ENCODE peak calls at places on chromosomes 2 and 18, in ten cellular contexts. E is GM12865, Z is retinal pigment epithelial cell, D is mammary epithelial cell, B is psoas muscle, X is neural crest cell, N is nephron progenitor cell, P is foreskin fibroblast, L is IMR-90, C is bronchial epithelial cell. Y is an unnamed sample.

GRCh38 chr2:148978736-148979135 is 59.8 kb upstream of the LYPD6B start:
- DNase-seq in E (no peak), Z (no peak), D (no peak), B (no peak), X (no peak), N (no peak), P (no peak), L (no peak), C (no peak), Y (peak; percentile 19)

GRCh38 chr2:27369471-27370025 is 590 bp downstream of the EIF2B4 start:
- DNase-seq in E (no peak), Z (no peak), D (peak; percentile 51), B (peak; percentile 71), X (no peak), N (no peak), P (peak; percentile 39), L (peak; percentile 50), C (peak; percentile 45), Y (no peak)

GRCh38 chr2:226790436-226790835 is 9.2 kb downstream of the IRS1 start:
- DNase-seq in E (no peak), Z (no peak), D (no peak), B (no peak), X (no peak), N (no peak), P (no peak), L (peak; percentile 29), C (no peak), Y (peak; percentile 28)

GRCh38 chr2:47230418-47230817 is 75.3 kb upstream of the STPG4 start:
- DNase-seq in E (no peak), Z (no peak), D (peak; percentile 9), B (peak; percentile 69), X (no peak), N (no peak), P (no peak), L (peak; percentile 29), C (no peak), Y (peak; percentile 43)

GRCh38 chr2:28606986-28607441 is 111.2 kb downstream of the PLB1 start:
- DNase-seq in E (no peak), Z (no peak), D (no peak), B (no peak), X (no peak), N (peak; percentile 35), P (no peak), L (peak; percentile 44), C (no peak), Y (peak; percentile 61)

GRCh38 chr2:158460632-158461297 is 4.0 kb downstream of the PKP4 start:
- DNase-seq in E (peak; percentile 20), Z (no peak), D (peak; percentile 38), B (no peak), X (no peak), N (no peak), P (no peak), L (no peak), C (peak; percentile 28), Y (no peak)

GRCh38 chr2:194166818-194167217 is 1490.2 kb upstream of the SLC39A10 start:
- DNase-seq in E (peak; percentile 37), Z (peak; percentile 2), D (peak; percentile 12), B (no peak), X (no peak), N (peak; percentile 10), P (no peak), L (no peak), C (peak; percentile 32), Y (no peak)

GRCh38 chr2:72893594-72894319 is 6.5 kb downstream of the SPR start:
- DNase-seq in E (peak; percentile 83), Z (no peak), D (peak; percentile 49), B (no peak), X (peak; percentile 66), N (peak; percentile 77), P (peak; percentile 51), L (peak; percentile 73), C (peak; percentile 58), Y (peak; percentile 28)

GRCh38 chr18:62329676-62330454 is 4.8 kb downstream of the TNFRSF11A start:
- DNase-seq in E (peak; percentile 32), Z (no peak), D (no peak), B (no peak), X (no peak), N (no peak), P (peak; percentile 62), L (peak; percentile 83), C (peak; percentile 59), Y (no peak)

GRCh38 chr2:67713376-67713775 is 316.2 kb downstream of the ETAA1 start:
- DNase-seq in E (no peak), Z (no peak), D (peak; percentile 8), B (no peak), X (no peak), N (no peak), P (no peak), L (no peak), C (peak; percentile 71), Y (no peak)

GRCh38 chr2:234483568-234484251 is 13.2 kb downstream of the ARL4C start:
- DNase-seq in E (peak; percentile 77), Z (no peak), D (no peak), B (no peak), X (no peak), N (no peak), P (no peak), L (no peak), C (no peak), Y (no peak)

GRCh38 chr18:58417752-58418151 is 211.1 kb downstream of the ALPK2 start:
- DNase-seq in E (no peak), Z (no peak), D (peak; percentile 68), B (no peak), X (no peak), N (no peak), P (peak; percentile 34), L (peak; percentile 59), C (peak; percentile 86), Y (no peak)

GRCh38 chr2:135742307-135742838 is 718 bp downstream of the UBXN4 start:
- DNase-seq in E (peak; percentile 66), Z (peak; percentile 52), D (peak; percentile 69), B (no peak), X (peak; percentile 43), N (peak; percentile 70), P (peak; percentile 30), L (peak; percentile 64), C (peak; percentile 71), Y (peak; percentile 40)

DNA sequence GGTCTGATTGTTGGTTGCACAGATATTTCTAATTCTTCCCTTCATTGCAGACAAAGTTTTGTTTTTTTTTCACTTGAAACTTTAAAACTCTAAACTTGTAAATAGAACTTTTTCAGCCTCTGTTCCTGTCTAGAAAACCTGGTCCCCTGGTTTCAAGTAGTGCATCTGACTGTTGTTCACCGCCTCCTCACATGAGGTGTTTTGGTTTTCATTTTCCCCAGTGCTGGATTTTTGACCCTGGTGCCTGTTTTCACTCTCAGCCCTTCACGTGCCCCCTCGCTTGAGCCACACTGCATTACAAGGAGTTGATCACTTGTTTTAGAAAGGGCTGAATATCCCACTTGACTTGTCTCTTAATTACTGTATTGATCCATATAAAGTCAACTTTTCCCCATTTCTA is 100.1 kb downstream of the TMEM185B start:
- DNase-seq in E (no peak), Z (no peak), D (no peak), B (no peak), X (no peak), N (no peak), P (no peak), L (no peak), C (no peak), Y (no peak)
- TF ChIP-seq CTCF in E (no peak), Z (no peak), D (no peak), B (no peak), X (no peak), N (no peak), P (no peak), L (no peak), C (no peak), Y (no peak)

GRCh38 chr2:86298411-86299390 is 38.7 kb downstream of the REEP1 start:
- DNase-seq in E (no peak), Z (no peak), D (no peak), B (no peak), X (no peak), N (peak; percentile 13), P (peak; percentile 6), L (no peak), C (no peak), Y (no peak)
- TF ChIP-seq CTCF in E (no peak), Z (peak; percentile 53), D (peak; percentile 27), B (peak; percentile 34), X (peak; percentile 43), N (peak; percentile 33), P (peak; percentile 11), L (peak; percentile 16), C (peak; percentile 5), Y (no peak)

GRCh38 chr2:10480359-10480949 is 32.3 kb upstream of the ODC1 start:
- DNase-seq in E (no peak), Z (no peak), D (no peak), B (no peak), X (no peak), N (no peak), P (no peak), L (no peak), C (no peak), Y (no peak)
- TF ChIP-seq CTCF in E (no peak), Z (no peak), D (no peak), B (no peak), X (no peak), N (no peak), P (no peak), L (no peak), C (no peak), Y (no peak)

GRCh38 chr2:236503583-236503982 is 66.0 kb upstream of the ACKR3 start:
- DNase-seq in E (no peak), Z (no peak), D (no peak), B (no peak), X (no peak), N (no peak), P (no peak), L (no peak), C (no peak), Y (no peak)

GRCh38 chr2:236507393-236508085 is 62.1 kb upstream of the ACKR3 start:
- DNase-seq in E (no peak), Z (peak; percentile 15), D (peak; percentile 61), B (peak; percentile 41), X (peak; percentile 56), N (peak; percentile 82), P (no peak), L (no peak), C (peak; percentile 71), Y (peak; percentile 27)

GRCh38 chr2:236503100-236503499 is 66.5 kb upstream of the ACKR3 start:
- DNase-seq in E (peak; percentile 18), Z (no peak), D (no peak), B (no peak), X (no peak), N (no peak), P (no peak), L (no peak), C (no peak), Y (no peak)

GRCh38 chr2:236505648-236506047 is 64.0 kb upstream of the ACKR3 start:
- DNase-seq in E (no peak), Z (no peak), D (no peak), B (no peak), X (no peak), N (no peak), P (no peak), L (no peak), C (no peak), Y (no peak)

DNA sequence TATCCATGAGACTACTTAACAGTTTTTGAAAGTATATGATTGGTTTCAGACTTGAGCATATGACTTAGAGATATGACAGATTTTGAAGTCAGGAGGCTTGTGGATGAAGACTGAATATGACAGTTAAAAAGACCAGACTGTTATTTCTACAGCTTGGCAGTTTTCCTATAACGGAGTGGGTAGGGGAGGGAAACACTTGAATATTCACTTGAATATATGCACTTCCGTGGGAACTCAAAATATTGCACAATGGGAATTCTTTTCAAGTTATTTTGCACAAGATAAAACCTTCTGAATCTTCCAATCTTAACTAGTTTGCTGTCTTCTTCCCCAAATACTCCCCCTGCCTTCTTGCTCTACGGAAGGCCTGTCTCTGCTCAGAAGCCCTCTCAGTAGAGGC is 64.6 kb upstream of the ACKR3 start:
- DNase-seq in E (no peak), Z (no peak), D (no peak), B (no peak), X (no peak), N (no peak), P (no peak), L (no peak), C (no peak), Y (no peak)
- TF ChIP-seq CTCF in E (no peak), Z (no peak), D (no peak), B (no peak), X (no peak), N (no peak), P (no peak), L (no peak), C (no peak), Y (no peak)

Y was measured in uterus.